ENCODE peak calls at places on chromosomes 7 and 10, in ten cellular contexts. D is HepG2, E is smooth muscle cell of the brain vasculature, W is C1 segment of cervical spinal cord, I is iPS DF 6.9, Y is left cardiac atrium, G is Daoy, O is T1000, H is iris pigment epithelial cell, B is NCI-H1105. Z is an unnamed sample.

GRCh38 chr7:38465946-38466345 is 165.2 kb downstream of the AMPH start:
- DNase-seq in D (no peak), H (peak; percentile 47), B (no peak), W (no peak), O (no peak), G (peak; percentile 72), I (no peak), E (no peak), Y (no peak), Z (no peak)

GRCh38 chr10:115129752-115130151 is 36.6 kb downstream of the ATRNL1 start:
- DNase-seq in H (peak; percentile 43), B (no peak), G (no peak), Y (no peak), W (no peak), I (no peak), O (no peak), E (peak; percentile 10), D (peak; percentile 10), Z (no peak)

GRCh38 chr7:26675143-26675887 is 189.1 kb downstream of the SKAP2 start:
- DNase-seq in H (peak; percentile 22), E (no peak), Y (no peak), G (peak; percentile 62), B (no peak), D (no peak), I (no peak), W (no peak), O (no peak), Z (no peak)

GRCh38 chr7:55086413-55087201 is 67.8 kb downstream of the EGFR start:
- DNase-seq in I (no peak), O (peak; percentile 70), B (no peak), Y (no peak), G (peak; percentile 94), D (peak; percentile 72), E (peak; percentile 87), W (peak; percentile 16), H (peak; percentile 85), Z (peak; percentile 24)

GRCh38 chr10:124409696-124410095 is 9.0 kb downstream of the OAT start:
- DNase-seq in E (no peak), B (no peak), W (no peak), I (no peak), O (no peak), Y (no peak), D (no peak), G (no peak), H (no peak), Z (no peak)

GRCh38 chr7:155438778-155439177 is 19.2 kb upstream of the EN2 start:
- DNase-seq in Y (no peak), B (no peak), G (no peak), E (no peak), D (no peak), O (no peak), I (no peak), H (no peak), W (no peak), Z (no peak)

GRCh38 chr7:2541291-2542010 is 13.9 kb downstream of the BRAT1 start:
- DNase-seq in I (no peak), D (no peak), E (no peak), W (no peak), B (no peak), G (peak; percentile 6), O (no peak), H (no peak), Y (peak; percentile 22), Z (no peak)

GRCh38 chr10:104333728-104334373 is 4.4 kb downstream of the ITPRIP start:
- DNase-seq in H (no peak), Y (no peak), I (no peak), B (no peak), E (no peak), D (no peak), W (no peak), G (no peak), O (no peak), Z (no peak)

GRCh38 chr10:26269754-26270153 is 53.2 kb downstream of the GAD2 start:
- DNase-seq in B (no peak), H (peak; percentile 12), G (peak; percentile 50), E (no peak), W (no peak), D (peak; percentile 38), Y (no peak), O (no peak), I (peak; percentile 27), Z (peak; percentile 38)

Z was measured in NCI-H748 treated with DMSO at 0.1 percent for 48 hours.